ENCODE peak calls at places on chromosomes 13 and 19, in four cellular contexts. W, F, V and T are unnamed samples.

GRCh38 chr13:44362394-44363040 is 11.1 kb upstream of the SERP2 start:
- DNase-seq in W (peak), F (no peak), V (no peak), T (no peak)

GRCh38 chr19:16917401-16917800 is 28.6 kb downstream of the F2RL3 start:
- DNase-seq in W (no peak), F (no peak), V (no peak), T (no peak)

GRCh38 chr13:26280822-26281221 is 26.9 kb downstream of the CDK8 start:
- DNase-seq in W (no peak), F (no peak), V (no peak), T (peak)

GRCh38 chr19:35045667-35046300 is 4.3 kb downstream of the HPN start:
- DNase-seq in W (peak), F (peak), V (no peak), T (peak)

GRCh38 chr19:3525052-3525451 is 13.9 kb upstream of the TEKTIP1 start:
- DNase-seq in W (no peak), F (peak), V (no peak), T (no peak)

GRCh38 chr19:33674575-33675367 is 53.0 kb downstream of the CHST8 start:
- DNase-seq in W (no peak), F (no peak), V (peak), T (no peak)

GRCh38 chr13:26557393-26558073 is at the start of gene WASF3:
- DNase-seq in W (peak), F (peak), V (peak), T (peak)

GRCh38 chr19:50358483-50359431 is 6.7 kb downstream of the NAPSA start:
- DNase-seq in W (peak), F (peak), V (peak), T (peak)

GRCh38 chr19:51097166-51097736 is 11.0 kb downstream of the CTU1 start:
- DNase-seq in W (peak), F (no peak), V (no peak), T (peak)

GRCh38 chr19:16588089-16588823 is 16.0 kb upstream of the SLC35E1 start:
- DNase-seq in W (peak), F (peak), V (no peak), T (peak)

GRCh38 chr19:14979498-14980255 is at the start of gene SLC1A6:
- DNase-seq in W (no peak), F (peak), V (no peak), T (no peak)
- H3K4me3 ChIP-seq in W (no peak), F (peak), V (no peak), T (no peak)

GRCh38 chr19:464146-464545 is 3.3 kb upstream of the SHC2 start:
- DNase-seq in W (no peak), F (peak), V (no peak), T (no peak)

GRCh38 chr19:459724-460511 is 915 bp downstream of the SHC2 start:
- DNase-seq in W (peak), F (peak), V (peak), T (peak)

GRCh38 chr19:460877-461609 is at the start of gene SHC2:
- DNase-seq in W (no peak), F (peak), V (no peak), T (no peak)

GRCh38 chr19:463483-464130 is 2.8 kb upstream of the SHC2 start:
- DNase-seq in W (no peak), F (peak), V (no peak), T (no peak)

GRCh38 chr19:461664-462551 is 1.1 kb upstream of the SHC2 start:
- DNase-seq in W (no peak), F (peak), V (no peak), T (no peak)
- H3K4me3 ChIP-seq in W (no peak), F (peak), V (peak), T (no peak)

DNA sequence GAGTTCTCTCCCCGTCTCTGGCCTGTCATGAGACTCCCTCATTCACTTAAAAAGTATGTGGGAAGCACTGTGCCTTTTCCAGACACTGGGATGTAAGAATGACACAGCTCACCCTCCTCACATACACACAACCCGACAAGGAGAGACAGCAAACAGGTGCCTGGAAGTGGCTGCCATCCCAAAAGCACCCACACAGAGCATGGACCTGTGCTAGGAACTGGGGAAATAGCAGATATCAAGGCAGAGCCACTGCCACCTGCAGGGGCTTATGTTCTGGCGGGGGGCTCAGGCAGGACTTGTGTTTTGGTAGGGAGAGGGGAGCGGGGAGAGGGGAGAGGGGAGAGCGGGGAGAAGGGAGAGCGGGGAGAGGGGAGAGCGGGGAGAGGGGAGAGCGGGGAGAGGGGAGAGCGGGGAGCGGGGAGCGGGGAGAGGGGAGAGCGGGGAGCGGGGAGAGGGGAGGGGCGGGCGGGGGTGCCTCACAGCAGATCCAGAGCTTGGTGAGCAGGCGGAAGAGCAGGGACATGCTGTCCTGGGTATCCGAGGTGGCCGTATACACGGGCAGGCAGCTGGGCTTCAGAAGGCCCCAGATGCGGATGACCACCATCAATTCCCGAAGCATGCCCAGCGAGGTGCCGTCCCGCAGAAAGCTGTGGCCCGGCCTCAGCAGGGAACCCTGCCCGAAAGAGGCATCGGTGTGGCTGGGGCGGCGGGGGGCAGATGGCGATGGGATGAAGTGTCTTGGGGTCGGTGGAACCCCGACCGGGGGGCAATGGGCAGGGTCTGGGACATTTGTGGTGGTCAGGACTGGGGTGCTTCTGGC is 12.2 kb downstream of the CFD start:
- DNase-seq in W (peak), F (peak), V (no peak), T (no peak)
- H3K4me3 ChIP-seq in W (no peak), F (no peak), V (no peak), T (no peak)

GRCh38 chr13:111025310-111025709 is 89.8 kb upstream of the ARHGEF7 start:
- DNase-seq in W (no peak), F (no peak), V (no peak), T (no peak)
- H3K4me3 ChIP-seq in W (no peak), F (no peak), V (no peak), T (no peak)

GRCh38 chr19:53865918-53866696 is 1.6 kb upstream of the MYADM start:
- DNase-seq in W (peak), F (peak), V (peak), T (peak)

GRCh38 chr19:53867225-53868090 is at the start of gene MYADM:
- DNase-seq in W (peak), F (peak), V (peak), T (peak)

GRCh38 chr19:53864308-53864836 is 3.3 kb upstream of the MYADM start:
- DNase-seq in W (no peak), F (no peak), V (no peak), T (no peak)

GRCh38 chr19:53868091-53868891 is 608 bp downstream of the MYADM start:
- DNase-seq in W (peak), F (peak), V (peak), T (peak)

GRCh38 chr19:53865523-53865917 is 2.2 kb upstream of the MYADM start:
- DNase-seq in W (no peak), F (no peak), V (no peak), T (no peak)
- H3K4me3 ChIP-seq in W (no peak), F (no peak), V (peak), T (no peak)

DNA sequence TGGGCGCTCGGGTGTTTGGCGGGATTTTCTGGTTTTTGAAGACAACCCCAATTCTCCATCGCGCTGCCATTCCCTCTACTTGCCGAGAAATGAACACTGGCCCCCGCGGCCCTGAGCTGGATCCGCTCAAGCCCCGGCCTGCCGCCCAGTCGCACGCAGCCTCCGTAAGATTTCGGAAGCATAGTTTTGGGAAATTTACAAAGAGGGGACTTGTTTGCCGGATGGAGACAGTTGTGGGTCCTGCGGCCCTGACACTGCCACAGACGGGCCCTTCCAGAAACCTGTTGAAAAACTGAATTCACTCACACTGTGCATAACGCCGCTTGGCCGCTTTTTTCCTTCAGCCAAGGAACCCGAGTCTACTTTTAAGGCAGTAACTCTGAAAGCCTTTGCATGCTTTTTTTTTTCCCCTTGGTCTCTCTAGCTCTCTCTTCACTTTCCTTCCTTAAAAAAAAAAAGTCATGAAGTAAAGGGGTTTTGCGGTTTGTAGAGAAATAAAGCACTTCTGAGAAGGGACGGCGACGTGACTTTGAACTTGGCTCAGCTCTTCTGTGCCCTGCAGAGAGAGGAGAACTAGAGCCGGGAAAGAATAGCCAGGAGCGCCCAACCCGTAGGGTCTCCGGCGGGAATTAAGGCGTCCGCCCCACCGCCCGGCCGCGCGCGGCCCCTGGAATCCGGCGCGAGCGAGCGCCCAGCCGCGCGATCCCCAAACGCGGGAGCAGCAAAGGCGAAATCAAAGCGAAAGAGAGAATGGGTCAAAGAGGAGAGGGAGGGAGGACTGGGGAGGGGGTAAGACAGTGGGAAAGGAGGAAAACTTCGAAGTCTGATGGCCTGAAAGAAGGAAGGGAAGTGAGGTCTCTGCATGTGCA is 3.4 kb upstream of the ZIC2 start:
- DNase-seq in W (no peak), F (no peak), V (no peak), T (no peak)
- H3K4me3 ChIP-seq in W (no peak), F (no peak), V (no peak), T (no peak)

DNA sequence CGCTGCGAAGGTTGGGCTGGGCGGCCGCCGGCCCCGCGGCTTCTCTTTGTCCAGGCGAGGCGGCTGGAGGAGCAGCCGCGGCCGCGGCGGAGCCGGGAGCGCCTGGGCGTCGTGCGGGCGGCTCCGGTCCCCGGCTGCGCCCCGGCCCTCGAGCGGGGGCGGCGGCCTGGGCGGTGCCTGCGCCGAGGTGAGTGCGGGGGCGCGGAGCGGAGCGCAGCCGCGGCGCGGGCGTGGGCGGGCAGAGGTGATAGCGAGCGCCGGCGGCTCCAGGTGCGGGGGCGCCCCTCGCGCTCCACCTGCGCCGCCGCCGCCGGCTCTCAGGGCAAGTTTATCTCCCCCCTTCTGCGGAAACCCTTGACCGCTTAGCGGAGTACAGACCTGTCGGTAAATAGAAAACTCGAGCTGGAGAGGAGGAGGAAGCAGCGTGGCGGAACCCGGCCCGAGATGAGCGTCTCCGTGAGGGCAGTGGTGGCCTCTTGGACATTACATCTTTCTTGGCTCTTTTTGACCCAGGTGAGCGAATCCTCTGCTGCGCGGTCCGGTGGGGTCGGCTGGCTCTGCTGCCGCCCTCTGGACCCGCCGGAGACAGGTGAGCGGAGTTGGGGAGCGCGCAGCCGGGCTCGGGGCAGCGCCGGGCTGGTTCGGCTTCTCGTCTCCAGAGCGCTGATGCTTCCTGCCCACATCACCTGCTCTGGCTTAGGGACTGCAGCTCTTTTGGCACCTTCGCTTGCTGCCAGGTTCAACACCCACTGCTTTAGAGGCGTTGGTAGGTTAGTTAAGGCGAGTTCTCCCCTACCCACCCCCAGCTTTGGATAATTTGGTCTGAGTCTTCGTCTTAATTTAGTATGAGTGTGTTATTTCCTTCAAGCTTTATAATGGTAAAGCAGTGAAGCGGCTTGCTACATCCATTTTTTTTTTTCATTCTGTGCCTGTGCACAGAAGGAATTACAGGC is at the start of gene MTUS2:
- DNase-seq in W (no peak), F (peak), V (no peak), T (no peak)
- H3K4me3 ChIP-seq in W (no peak), F (peak), V (peak), T (peak)

DNA sequence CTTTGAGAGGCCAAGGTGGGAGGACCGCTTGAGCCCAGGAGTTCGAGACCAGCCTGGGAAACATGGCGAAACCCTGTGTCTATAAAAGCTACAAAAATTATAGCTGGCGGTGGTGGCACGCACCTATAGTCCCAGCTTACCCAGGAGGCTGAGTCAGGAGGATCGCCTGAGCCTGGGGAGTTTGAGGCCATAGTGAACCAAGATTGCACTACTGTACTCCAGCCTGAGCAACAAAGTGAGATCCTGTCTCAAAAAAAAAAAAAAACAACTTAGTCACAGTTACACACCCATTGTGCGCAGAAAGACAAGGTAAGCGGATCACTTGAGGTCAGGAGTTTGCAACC is 728 bp upstream of the DENND1C start:
- DNase-seq in W (no peak), F (no peak), V (no peak), T (no peak)
- H3K4me3 ChIP-seq in W (no peak), F (no peak), V (no peak), T (no peak)